ENCODE peak calls at places on chromosomes 7 and 10, in nine cellular contexts. One of them, this sample, is unnamed.

GRCh38 chr7:128202287-128202957 is 38.7 kb upstream of the LEP start:
- DNase-seq in ovary: no peak
- DNase-seq in body of pancreas: no peak
- DNase-seq in HepG2: no peak
- DNase-seq in heart left ventricle: no peak
- DNase-seq in A549: no peak
- DNase-seq in sigmoid colon: no peak
- DNase-seq in transverse colon: no peak
- DNase-seq in uterus: no peak
- DNase-seq in this sample: no peak

GRCh38 chr10:3043512-3044368 is 23.6 kb upstream of the PFKP start:
- DNase-seq in heart left ventricle: peak
- DNase-seq in HepG2: peak
- DNase-seq in uterus: peak
- DNase-seq in sigmoid colon: peak
- DNase-seq in body of pancreas: peak
- DNase-seq in transverse colon: peak
- DNase-seq in ovary: no peak
- DNase-seq in A549: peak
- DNase-seq in this sample: peak

GRCh38 chr7:107501593-107501992 is 31.7 kb downstream of the GPR22 start:
- DNase-seq in A549: peak
- DNase-seq in ovary: no peak
- DNase-seq in body of pancreas: no peak
- DNase-seq in uterus: no peak
- DNase-seq in sigmoid colon: no peak
- DNase-seq in HepG2: peak
- DNase-seq in transverse colon: peak
- DNase-seq in heart left ventricle: no peak
- DNase-seq in this sample: no peak

GRCh38 chr7:156021476-156021875 is 209.2 kb upstream of the SHH start:
- DNase-seq in HepG2: no peak
- DNase-seq in ovary: no peak
- DNase-seq in body of pancreas: no peak
- DNase-seq in sigmoid colon: no peak
- DNase-seq in heart left ventricle: no peak
- DNase-seq in A549: no peak
- DNase-seq in uterus: no peak
- DNase-seq in transverse colon: no peak
- DNase-seq in this sample: no peak

GRCh38 chr7:137717811-137718271 is 128.9 kb downstream of the DGKI start:
- DNase-seq in sigmoid colon: no peak
- DNase-seq in uterus: no peak
- DNase-seq in body of pancreas: no peak
- DNase-seq in HepG2: no peak
- DNase-seq in ovary: no peak
- DNase-seq in transverse colon: no peak
- DNase-seq in heart left ventricle: no peak
- DNase-seq in A549: no peak
- DNase-seq in this sample: no peak

GRCh38 chr7:18119985-18120384 is 92.3 kb upstream of the PRPS1L1 start:
- DNase-seq in HepG2: no peak
- DNase-seq in A549: peak
- DNase-seq in heart left ventricle: no peak
- DNase-seq in sigmoid colon: no peak
- DNase-seq in body of pancreas: no peak
- DNase-seq in ovary: no peak
- DNase-seq in transverse colon: no peak
- DNase-seq in uterus: no peak
- DNase-seq in this sample: no peak

GRCh38 chr10:71272122-71272771 is 46.8 kb upstream of the SLC29A3 start:
- DNase-seq in HepG2: no peak
- DNase-seq in heart left ventricle: no peak
- DNase-seq in ovary: no peak
- DNase-seq in transverse colon: no peak
- DNase-seq in sigmoid colon: no peak
- DNase-seq in body of pancreas: no peak
- DNase-seq in A549: no peak
- DNase-seq in uterus: no peak
- DNase-seq in this sample: no peak

GRCh38 chr7:24825315-24825917 is 68.2 kb upstream of the GSDME start:
- DNase-seq in transverse colon: no peak
- DNase-seq in A549: peak
- DNase-seq in HepG2: no peak
- DNase-seq in heart left ventricle: no peak
- DNase-seq in sigmoid colon: no peak
- DNase-seq in uterus: no peak
- DNase-seq in body of pancreas: no peak
- DNase-seq in ovary: no peak
- DNase-seq in this sample: no peak

GRCh38 chr7:43878867-43879266 is 9.6 kb upstream of the MRPS24 start:
- DNase-seq in HepG2: no peak
- DNase-seq in ovary: no peak
- DNase-seq in transverse colon: no peak
- DNase-seq in heart left ventricle: no peak
- DNase-seq in A549: no peak
- DNase-seq in sigmoid colon: no peak
- DNase-seq in uterus: no peak
- DNase-seq in body of pancreas: no peak
- DNase-seq in this sample: no peak

GRCh38 chr10:8894148-8894547 is 839.7 kb downstream of the GATA3 start:
- DNase-seq in transverse colon: no peak
- DNase-seq in HepG2: no peak
- DNase-seq in body of pancreas: no peak
- DNase-seq in heart left ventricle: no peak
- DNase-seq in sigmoid colon: no peak
- DNase-seq in ovary: no peak
- DNase-seq in uterus: no peak
- DNase-seq in A549: no peak
- DNase-seq in this sample: no peak

GRCh38 chr7:16242920-16243319 is 178.4 kb downstream of the CRPPA start:
- DNase-seq in transverse colon: no peak
- DNase-seq in uterus: no peak
- DNase-seq in heart left ventricle: no peak
- DNase-seq in ovary: no peak
- DNase-seq in sigmoid colon: no peak
- DNase-seq in HepG2: no peak
- DNase-seq in body of pancreas: no peak
- DNase-seq in A549: no peak
- DNase-seq in this sample: no peak

GRCh38 chr7:18508441-18509427 is 13.2 kb downstream of the HDAC9 start:
- DNase-seq in uterus: no peak
- DNase-seq in transverse colon: no peak
- DNase-seq in heart left ventricle: peak
- DNase-seq in A549: peak
- DNase-seq in ovary: no peak
- DNase-seq in HepG2: peak
- DNase-seq in body of pancreas: no peak
- DNase-seq in sigmoid colon: no peak
- DNase-seq in this sample: no peak

GRCh38 chr7:50718876-50719275 is 63.8 kb downstream of the GRB10 start:
- DNase-seq in transverse colon: no peak
- DNase-seq in HepG2: peak
- DNase-seq in sigmoid colon: no peak
- DNase-seq in uterus: no peak
- DNase-seq in ovary: no peak
- DNase-seq in heart left ventricle: no peak
- DNase-seq in body of pancreas: no peak
- DNase-seq in A549: no peak
- DNase-seq in this sample: no peak

GRCh38 chr7:150955519-150956394 is 22.4 kb downstream of the KCNH2 start:
- DNase-seq in A549: no peak
- DNase-seq in sigmoid colon: peak
- DNase-seq in body of pancreas: peak
- DNase-seq in HepG2: no peak
- DNase-seq in ovary: peak
- DNase-seq in heart left ventricle: peak
- DNase-seq in transverse colon: peak
- DNase-seq in uterus: peak
- DNase-seq in this sample: peak

GRCh38 chr10:116470768-116471415 is 43.2 kb downstream of the PNLIPRP3 start:
- DNase-seq in transverse colon: peak
- DNase-seq in sigmoid colon: no peak
- DNase-seq in heart left ventricle: no peak
- DNase-seq in uterus: no peak
- DNase-seq in HepG2: peak
- DNase-seq in ovary: no peak
- DNase-seq in body of pancreas: peak
- DNase-seq in A549: peak
- DNase-seq in this sample: no peak

GRCh38 chr7:155881471-155882350 is 69.4 kb upstream of the SHH start:
- DNase-seq in uterus: no peak
- DNase-seq in heart left ventricle: no peak
- DNase-seq in body of pancreas: no peak
- DNase-seq in transverse colon: no peak
- DNase-seq in sigmoid colon: peak
- DNase-seq in ovary: no peak
- DNase-seq in HepG2: no peak
- DNase-seq in A549: no peak
- DNase-seq in this sample: no peak

GRCh38 chr10:73366381-73367298 is 8.0 kb upstream of the CFAP70 start:
- DNase-seq in sigmoid colon: no peak
- DNase-seq in A549: peak
- DNase-seq in body of pancreas: no peak
- DNase-seq in uterus: no peak
- DNase-seq in transverse colon: no peak
- DNase-seq in ovary: no peak
- DNase-seq in heart left ventricle: no peak
- DNase-seq in HepG2: no peak
- DNase-seq in this sample: no peak
- TF ChIP-seq POLR2A in sigmoid colon: no peak
- TF ChIP-seq POLR2A in A549: no peak
- TF ChIP-seq POLR2A in body of pancreas: no peak
- TF ChIP-seq POLR2A in uterus: no peak
- TF ChIP-seq POLR2A in transverse colon: no peak
- TF ChIP-seq POLR2A in ovary: no peak
- TF ChIP-seq POLR2A in heart left ventricle: no peak
- TF ChIP-seq POLR2A in HepG2: no peak
- TF ChIP-seq POLR2A in this sample: no peak

DNA sequence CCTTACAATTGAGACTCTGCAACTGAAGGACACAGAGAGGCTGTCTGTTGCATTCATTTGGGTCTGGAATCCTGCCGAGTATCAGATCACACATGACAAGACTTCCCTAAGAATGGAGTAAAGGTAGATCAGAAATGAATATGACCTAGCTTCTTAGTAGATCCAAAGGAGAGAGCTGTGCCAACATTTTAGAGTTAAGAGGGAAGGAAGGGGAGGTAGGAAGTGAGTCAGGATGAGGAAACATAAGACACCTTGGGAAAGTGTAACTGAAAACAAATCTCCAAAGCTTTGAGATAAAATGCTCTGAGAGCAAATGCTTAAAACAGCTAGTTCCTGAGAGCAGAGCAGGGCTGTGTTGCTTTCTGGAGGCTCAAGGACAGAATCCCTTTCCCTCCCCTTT is 6.1 kb upstream of the SLC25A13 start:
- DNase-seq in body of pancreas: no peak
- DNase-seq in transverse colon: no peak
- DNase-seq in heart left ventricle: no peak
- DNase-seq in A549: no peak
- DNase-seq in sigmoid colon: no peak
- DNase-seq in HepG2: no peak
- DNase-seq in uterus: no peak
- DNase-seq in ovary: no peak
- DNase-seq in this sample: no peak
- H3K27ac ChIP-seq in body of pancreas: no peak
- H3K27ac ChIP-seq in transverse colon: peak
- H3K27ac ChIP-seq in heart left ventricle: no peak
- H3K27ac ChIP-seq in A549: no peak
- H3K27ac ChIP-seq in sigmoid colon: no peak
- H3K27ac ChIP-seq in HepG2: no peak
- H3K27ac ChIP-seq in uterus: no peak
- H3K27ac ChIP-seq in ovary: no peak
- H3K27ac ChIP-seq in this sample: no peak

DNA sequence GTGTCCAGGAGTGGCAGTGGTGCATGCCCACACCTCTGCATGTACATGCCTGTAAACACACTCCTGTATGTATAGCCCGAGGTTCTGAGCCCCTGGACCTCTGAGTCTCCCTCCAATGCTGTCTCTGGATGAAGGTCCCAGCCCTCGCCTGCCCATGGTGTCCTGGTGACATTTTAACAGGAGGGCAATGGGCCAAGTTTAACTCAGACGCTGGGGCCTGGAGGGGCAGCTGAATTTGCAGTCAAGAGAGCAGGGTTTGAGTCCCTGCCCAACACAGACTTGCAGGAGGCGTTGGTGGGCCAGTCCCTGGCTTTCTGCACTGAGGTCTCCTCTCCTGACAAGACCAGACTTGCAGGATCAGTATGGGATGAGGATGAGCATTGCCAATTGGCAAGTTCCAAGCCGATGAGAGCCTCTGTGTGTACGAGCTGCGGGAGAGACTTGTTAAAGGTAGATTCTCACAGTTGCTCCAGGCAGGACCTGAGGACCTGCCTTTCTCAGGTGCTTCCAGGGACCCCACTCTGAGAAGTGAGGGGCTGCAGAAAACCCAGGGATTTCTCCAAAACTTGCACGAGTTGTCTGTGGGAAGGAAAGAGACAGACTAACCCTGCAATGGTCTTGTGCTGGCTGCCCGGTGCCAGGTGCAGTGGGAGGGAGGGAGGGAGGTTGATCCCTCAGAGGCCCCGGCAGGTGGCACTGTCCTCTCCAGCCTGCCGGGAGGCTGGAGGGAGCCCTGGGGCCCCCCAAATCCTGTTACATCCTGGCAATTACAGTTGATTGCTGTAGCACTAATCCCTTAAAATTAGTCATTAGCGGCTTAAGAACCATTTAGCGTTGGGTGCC is 142.0 kb downstream of the ELFN1 start:
- DNase-seq in transverse colon: no peak
- DNase-seq in HepG2: peak
- DNase-seq in sigmoid colon: peak
- DNase-seq in body of pancreas: no peak
- DNase-seq in A549: peak
- DNase-seq in ovary: no peak
- DNase-seq in heart left ventricle: no peak
- DNase-seq in uterus: no peak
- DNase-seq in this sample: no peak
- TF ChIP-seq CTCF in transverse colon: no peak
- TF ChIP-seq CTCF in HepG2: peak
- TF ChIP-seq CTCF in sigmoid colon: no peak
- TF ChIP-seq CTCF in body of pancreas: peak
- TF ChIP-seq CTCF in A549: peak
- TF ChIP-seq CTCF in ovary: no peak
- TF ChIP-seq CTCF in heart left ventricle: peak
- TF ChIP-seq CTCF in uterus: no peak
- TF ChIP-seq CTCF in this sample: peak

DNA sequence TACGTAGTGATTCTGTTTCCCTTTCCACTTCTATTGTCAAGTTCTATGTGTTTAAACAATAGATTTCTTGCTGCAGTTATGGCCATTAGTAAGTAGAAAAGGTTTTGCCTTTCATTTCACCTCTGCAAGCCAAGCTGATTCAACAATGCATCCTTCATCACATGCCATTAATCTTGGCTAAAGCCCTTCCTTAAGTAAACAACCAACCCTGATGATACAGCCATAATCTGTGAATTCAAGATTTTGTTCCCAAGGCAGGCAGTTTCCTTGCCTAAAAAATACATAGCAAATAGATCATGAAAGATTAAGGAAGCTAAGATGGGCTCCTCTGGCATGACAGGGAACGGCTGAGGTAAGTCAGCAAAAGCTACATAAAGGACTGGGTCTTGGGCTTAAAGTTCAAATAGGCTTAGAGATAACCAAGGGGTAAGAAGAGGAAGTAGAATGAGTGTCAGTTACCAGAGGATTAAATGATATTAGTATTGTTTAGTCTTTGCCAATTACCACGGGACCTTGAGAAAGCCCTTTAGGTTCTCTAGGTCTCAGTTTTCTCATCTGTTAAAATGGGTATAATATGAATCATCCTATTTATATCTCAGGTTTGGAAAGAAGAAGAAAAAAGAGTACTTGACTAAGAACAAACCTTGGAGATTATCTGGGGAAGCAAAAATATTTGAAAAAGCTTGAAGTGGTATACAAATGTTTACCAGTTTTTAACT is 35.9 kb upstream of the ANK3 start:
- DNase-seq in A549: peak
- DNase-seq in heart left ventricle: no peak
- DNase-seq in sigmoid colon: no peak
- DNase-seq in uterus: no peak
- DNase-seq in body of pancreas: no peak
- DNase-seq in HepG2: no peak
- DNase-seq in ovary: no peak
- DNase-seq in transverse colon: no peak
- DNase-seq in this sample: no peak
- TF ChIP-seq POLR2A in A549: no peak
- TF ChIP-seq POLR2A in heart left ventricle: no peak
- TF ChIP-seq POLR2A in sigmoid colon: no peak
- TF ChIP-seq POLR2A in uterus: no peak
- TF ChIP-seq POLR2A in body of pancreas: no peak
- TF ChIP-seq POLR2A in HepG2: no peak
- TF ChIP-seq POLR2A in ovary: no peak
- TF ChIP-seq POLR2A in transverse colon: no peak
- TF ChIP-seq POLR2A in this sample: no peak

This sample was measured in adrenal gland.